ENCODE peak calls at places on chromosomes 7 and 10, in four cellular contexts. One of them, this sample, is unnamed.

GRCh38 chr7:24390376-24391157 is 106.6 kb downstream of the NPY start:
- DNase-seq in testis: no peak
- DNase-seq in Peyer's patch: no peak
- DNase-seq in adrenal gland: no peak
- DNase-seq in this sample: no peak

GRCh38 chr7:7972927-7973594 is 4.5 kb downstream of the GLCCI1 start:
- DNase-seq in adrenal gland: no peak
- DNase-seq in Peyer's patch: no peak
- DNase-seq in testis: no peak
- DNase-seq in this sample: no peak

GRCh38 chr7:131108212-131108980 is 219.3 kb upstream of the MKLN1 start:
- DNase-seq in testis: no peak
- DNase-seq in adrenal gland: no peak
- DNase-seq in Peyer's patch: no peak
- DNase-seq in this sample: no peak

GRCh38 chr10:116101616-116102015 is 171.4 kb downstream of the GFRA1 start:
- DNase-seq in adrenal gland: no peak
- DNase-seq in testis: no peak
- DNase-seq in Peyer's patch: no peak
- DNase-seq in this sample: no peak

GRCh38 chr7:38656976-38657375 is 25.8 kb upstream of the AMPH start:
- DNase-seq in testis: no peak
- DNase-seq in Peyer's patch: no peak
- DNase-seq in adrenal gland: no peak
- DNase-seq in this sample: no peak

GRCh38 chr10:116139886-116140285 is 133.1 kb downstream of the GFRA1 start:
- DNase-seq in testis: no peak
- DNase-seq in adrenal gland: no peak
- DNase-seq in Peyer's patch: no peak
- DNase-seq in this sample: no peak

GRCh38 chr10:68235111-68235510 is 3.2 kb upstream of the ATOH7 start:
- DNase-seq in adrenal gland: no peak
- DNase-seq in Peyer's patch: no peak
- DNase-seq in testis: no peak
- DNase-seq in this sample: no peak

GRCh38 chr10:133350950-133351329 is 3.8 kb downstream of the PRAP1 start:
- DNase-seq in Peyer's patch: no peak
- DNase-seq in adrenal gland: no peak
- DNase-seq in testis: no peak
- DNase-seq in this sample: no peak

GRCh38 chr10:9342865-9343450 is 1288.5 kb downstream of the GATA3 start:
- DNase-seq in Peyer's patch: no peak
- DNase-seq in adrenal gland: no peak
- DNase-seq in testis: peak
- DNase-seq in this sample: no peak

GRCh38 chr10:16439294-16439693 is 2.5 kb downstream of the PTER start:
- DNase-seq in testis: no peak
- DNase-seq in Peyer's patch: no peak
- DNase-seq in adrenal gland: no peak
- DNase-seq in this sample: no peak

GRCh38 chr10:119319161-119319919 is 112.0 kb downstream of the GRK5 start:
- DNase-seq in adrenal gland: no peak
- DNase-seq in Peyer's patch: no peak
- DNase-seq in testis: no peak
- DNase-seq in this sample: no peak

GRCh38 chr7:36047254-36047653 is 105.8 kb upstream of the EEPD1 start:
- DNase-seq in Peyer's patch: no peak
- DNase-seq in testis: no peak
- DNase-seq in adrenal gland: no peak
- DNase-seq in this sample: no peak

GRCh38 chr7:2930310-2931033 is 86.4 kb upstream of the GNA12 start:
- DNase-seq in adrenal gland: no peak
- DNase-seq in testis: no peak
- DNase-seq in Peyer's patch: peak
- DNase-seq in this sample: no peak

GRCh38 chr10:90302758-90303443 is 554.9 kb downstream of the HTR7 start:
- DNase-seq in testis: peak
- DNase-seq in Peyer's patch: no peak
- DNase-seq in adrenal gland: peak
- DNase-seq in this sample: no peak

GRCh38 chr7:57071-57470 is 135.3 kb upstream of the FAM20C start:
- DNase-seq in Peyer's patch: peak
- DNase-seq in testis: no peak
- DNase-seq in adrenal gland: no peak
- DNase-seq in this sample: no peak

GRCh38 chr10:78914502-78915330 is 154.1 kb upstream of the ZMIZ1 start:
- DNase-seq in testis: peak
- DNase-seq in Peyer's patch: peak
- DNase-seq in adrenal gland: no peak
- DNase-seq in this sample: no peak

DNA sequence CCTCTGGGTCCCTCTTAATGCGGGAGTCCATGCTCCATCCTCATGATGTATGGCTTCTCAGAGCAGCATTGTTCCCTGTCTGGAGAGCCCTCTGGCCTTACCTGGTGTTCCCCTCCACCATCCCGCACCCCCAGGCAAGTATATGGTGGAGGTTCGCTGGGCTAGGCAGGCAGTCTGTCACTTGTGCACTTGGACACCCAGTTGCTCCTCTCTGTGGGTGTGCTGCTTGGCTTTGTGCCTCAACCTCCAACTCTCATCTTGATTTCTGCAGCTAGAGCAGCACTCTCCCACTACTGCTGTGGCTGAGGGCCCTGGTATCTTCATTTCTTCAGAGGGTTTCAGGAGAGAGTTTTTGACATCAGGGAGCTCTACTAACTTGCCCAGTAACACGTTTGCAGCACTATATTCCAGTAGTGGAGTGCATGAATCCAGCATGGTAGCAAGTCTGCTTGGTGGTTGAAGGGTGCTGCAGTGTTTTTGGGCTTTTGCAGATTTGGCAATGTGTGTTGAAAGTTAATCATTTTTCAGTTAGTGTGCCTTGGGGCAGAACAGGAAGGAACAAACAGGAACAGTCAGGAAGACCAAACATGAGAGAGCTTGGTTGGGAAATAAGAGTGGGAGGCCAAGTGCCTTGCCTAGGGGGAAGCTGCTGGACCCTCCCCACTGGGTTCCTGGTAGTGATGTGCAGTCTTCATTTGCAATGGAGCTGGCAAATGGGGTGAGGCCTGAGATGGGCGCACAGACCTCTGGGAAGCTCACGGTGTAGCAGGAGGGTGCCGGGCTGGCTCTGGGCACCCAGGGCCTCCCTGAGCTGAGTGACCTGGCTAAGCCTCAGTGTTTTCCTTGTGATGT is 37.4 kb downstream of the TSPAN14 start:
- DNase-seq in adrenal gland: no peak
- DNase-seq in testis: no peak
- DNase-seq in Peyer's patch: peak
- DNase-seq in this sample: no peak
- TF ChIP-seq POLR2A in adrenal gland: no peak
- TF ChIP-seq POLR2A in testis: no peak
- TF ChIP-seq POLR2A in Peyer's patch: no peak
- TF ChIP-seq POLR2A in this sample: no peak

DNA sequence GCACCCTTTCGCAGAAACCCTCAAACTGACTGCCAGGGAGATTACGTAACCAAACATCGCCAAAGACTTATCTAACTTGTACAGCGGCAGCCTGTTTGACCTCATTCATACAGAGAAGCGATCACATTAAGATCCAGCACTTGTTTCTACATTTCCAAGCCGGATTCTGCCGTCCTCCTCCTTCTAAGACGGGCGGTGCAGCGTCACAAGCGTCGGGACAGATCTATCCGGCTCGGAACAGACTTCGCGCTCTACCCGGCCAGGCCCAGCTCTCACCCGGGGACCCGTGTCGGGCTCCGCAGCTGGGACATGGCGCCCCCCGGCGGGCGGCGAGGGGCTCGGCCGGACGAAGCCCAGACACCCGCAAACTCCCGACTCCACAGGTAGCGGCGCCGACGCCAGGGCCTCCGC is 373 bp downstream of the H2AZ2 start:
- DNase-seq in testis: peak
- DNase-seq in adrenal gland: peak
- DNase-seq in Peyer's patch: peak
- DNase-seq in this sample: peak
- TF ChIP-seq POLR2A in testis: no peak
- TF ChIP-seq POLR2A in adrenal gland: no peak
- TF ChIP-seq POLR2A in Peyer's patch: no peak
- TF ChIP-seq POLR2A in this sample: no peak

DNA sequence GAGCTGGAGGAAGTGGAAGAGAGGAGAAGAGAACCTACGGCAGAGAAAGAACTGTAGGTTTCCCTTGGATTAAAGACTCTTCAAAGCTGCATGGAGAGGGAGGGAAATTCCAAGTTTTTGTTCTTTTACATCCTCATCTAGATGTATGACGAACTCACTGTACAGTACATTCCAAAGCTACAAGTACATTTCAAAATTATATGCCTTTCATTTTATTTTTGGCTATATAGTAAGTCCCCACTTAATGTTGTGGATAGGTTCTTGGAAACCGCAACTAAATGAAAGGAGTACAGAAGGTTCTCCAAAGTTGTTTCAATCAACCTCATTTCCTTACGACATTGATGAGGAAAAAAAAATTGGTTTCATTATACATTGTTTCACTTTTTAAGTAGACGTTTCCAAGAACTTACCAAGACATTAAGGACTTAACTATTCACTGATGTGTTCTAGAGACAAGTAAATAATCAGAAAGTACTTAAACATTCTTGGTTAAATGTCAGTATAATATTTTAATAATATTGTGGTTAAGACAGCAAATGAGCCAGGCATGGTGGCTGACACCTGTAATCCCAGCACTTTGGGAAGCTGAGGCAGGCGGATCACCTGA is 16.1 kb upstream of the JMJD1C start:
- DNase-seq in testis: no peak
- DNase-seq in adrenal gland: no peak
- DNase-seq in Peyer's patch: no peak
- DNase-seq in this sample: no peak
- TF ChIP-seq POLR2A in testis: no peak
- TF ChIP-seq POLR2A in adrenal gland: no peak
- TF ChIP-seq POLR2A in Peyer's patch: no peak
- TF ChIP-seq POLR2A in this sample: no peak

GRCh38 chr10:69336952-69337311 is 58.6 kb downstream of the HK1 start:
- DNase-seq in Peyer's patch: no peak
- DNase-seq in adrenal gland: no peak
- DNase-seq in testis: no peak
- DNase-seq in this sample: no peak

GRCh38 chr10:69334258-69335062 is 56.2 kb downstream of the HK1 start:
- DNase-seq in Peyer's patch: no peak
- DNase-seq in adrenal gland: no peak
- DNase-seq in testis: no peak
- DNase-seq in this sample: no peak

GRCh38 chr10:69335613-69336012 is 57.3 kb downstream of the HK1 start:
- DNase-seq in adrenal gland: no peak
- DNase-seq in testis: no peak
- DNase-seq in Peyer's patch: no peak
- DNase-seq in this sample: no peak

GRCh38 chr10:69333205-69333604 is 54.9 kb downstream of the HK1 start:
- DNase-seq in testis: no peak
- DNase-seq in adrenal gland: no peak
- DNase-seq in Peyer's patch: no peak
- DNase-seq in this sample: no peak

GRCh38 chr10:69335063-69335587 is 56.8 kb downstream of the HK1 start:
- DNase-seq in Peyer's patch: peak
- DNase-seq in testis: peak
- DNase-seq in adrenal gland: peak
- DNase-seq in this sample: no peak
- TF ChIP-seq POLR2A in Peyer's patch: no peak
- TF ChIP-seq POLR2A in testis: no peak
- TF ChIP-seq POLR2A in adrenal gland: no peak
- TF ChIP-seq POLR2A in this sample: no peak

GRCh38 chr10:91635401-91636400 is 2.8 kb upstream of the PPP1R3C start:
- DNase-seq in Peyer's patch: peak
- DNase-seq in adrenal gland: peak
- DNase-seq in testis: peak
- DNase-seq in this sample: peak

GRCh38 chr10:91630592-91630991 is 2.3 kb downstream of the PPP1R3C start:
- DNase-seq in adrenal gland: no peak
- DNase-seq in Peyer's patch: no peak
- DNase-seq in testis: no peak
- DNase-seq in this sample: no peak

GRCh38 chr10:91634246-91634645 is 1.4 kb upstream of the PPP1R3C start:
- DNase-seq in adrenal gland: no peak
- DNase-seq in Peyer's patch: no peak
- DNase-seq in testis: no peak
- DNase-seq in this sample: no peak

GRCh38 chr10:91634898-91635297 is 2.0 kb upstream of the PPP1R3C start:
- DNase-seq in adrenal gland: no peak
- DNase-seq in Peyer's patch: no peak
- DNase-seq in testis: no peak
- DNase-seq in this sample: no peak

DNA sequence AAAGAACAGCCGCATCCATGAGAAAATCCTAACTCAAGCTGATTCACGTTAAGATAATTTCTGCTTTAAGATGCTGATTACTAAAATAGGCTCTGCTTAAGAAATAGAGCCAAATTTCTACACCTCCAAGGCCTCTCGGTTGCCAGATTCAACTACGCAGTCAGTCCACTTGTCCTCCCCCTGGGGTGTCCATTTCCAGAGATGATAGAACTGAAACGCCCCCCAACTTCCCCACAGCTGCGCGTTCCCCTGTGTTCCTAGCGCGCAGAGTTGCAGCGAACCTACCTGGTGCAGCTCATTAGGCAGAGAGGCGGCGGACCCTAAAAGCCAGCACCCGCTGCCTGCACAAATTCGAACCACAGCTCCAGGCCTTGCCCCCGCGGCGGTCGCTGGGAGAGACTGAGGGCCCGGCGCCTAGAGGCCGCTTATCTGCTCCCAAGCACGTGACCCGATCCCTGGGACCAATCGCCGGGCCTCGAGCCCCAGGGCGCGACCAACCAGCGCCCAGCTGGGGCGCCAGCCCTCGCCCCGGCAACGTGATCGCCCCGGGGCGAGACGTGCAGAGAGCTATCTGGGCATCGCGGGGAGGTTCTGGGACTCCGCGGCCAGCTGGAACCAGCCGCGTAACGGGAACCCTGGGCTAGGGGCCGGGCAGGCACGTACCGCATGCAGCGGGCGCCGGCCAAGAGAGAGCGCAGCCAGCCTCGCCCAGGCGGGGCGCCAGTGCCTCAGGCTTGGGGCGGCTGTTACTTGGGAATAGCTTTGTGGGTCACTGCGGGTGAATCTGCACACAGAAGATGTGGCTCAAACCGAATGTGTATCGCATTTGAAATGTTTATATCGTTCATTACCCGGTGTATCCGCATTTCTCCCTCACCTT is at the start of gene PPP1R3C:
- DNase-seq in Peyer's patch: peak
- DNase-seq in testis: peak
- DNase-seq in adrenal gland: peak
- DNase-seq in this sample: no peak
- TF ChIP-seq POLR2A in Peyer's patch: peak
- TF ChIP-seq POLR2A in testis: no peak
- TF ChIP-seq POLR2A in adrenal gland: peak
- TF ChIP-seq POLR2A in this sample: no peak

This sample was measured in HCT116.